ENCODE peak calls at places on chromosome 18, in four cellular contexts. T is HCT116, S is NB4, C is GM12865. G is an unnamed sample.

GRCh38 chr18:74796928-74797576 is 199.4 kb downstream of the ZNF407 start:
- DNase-seq in T (peak; percentile 8), S (no peak), C (peak; percentile 52), G (no peak)

GRCh38 chr18:23814977-23815614 is 125.8 kb downstream of the LAMA3 start:
- DNase-seq in T (no peak), S (no peak), C (no peak), G (no peak)

GRCh38 chr18:6885992-6886823 is 156.7 kb downstream of the ARHGAP28 start:
- DNase-seq in T (no peak), S (peak; percentile 42), C (peak; percentile 40), G (no peak)

GRCh38 chr18:55323051-55323994 is 264.7 kb downstream of the TCF4 start:
- DNase-seq in T (no peak), S (no peak), C (no peak), G (no peak)

GRCh38 chr18:49971462-49971861 is 158.1 kb upstream of the ACAA2 start:
- DNase-seq in T (no peak), S (no peak), C (no peak), G (no peak)

GRCh38 chr18:35524236-35524635 is 26.5 kb upstream of the INO80C start:
- DNase-seq in T (no peak), S (no peak), C (no peak), G (no peak)

GRCh38 chr18:837922-838321 is 25.9 kb upstream of the YES1 start:
- DNase-seq in T (no peak), S (no peak), C (no peak), G (no peak)

GRCh38 chr18:51647942-51648341 is 450.5 kb upstream of the MEX3C start:
- DNase-seq in T (no peak), S (no peak), C (no peak), G (no peak)

GRCh38 chr18:31857516-31858106 is 85.3 kb downstream of the TRAPPC8 start:
- DNase-seq in T (no peak), S (no peak), C (no peak), G (no peak)

GRCh38 chr18:44411971-44412370 is 268.7 kb upstream of the SETBP1 start:
- DNase-seq in T (no peak), S (no peak), C (no peak), G (no peak)

GRCh38 chr18:12278153-12278764 is 24.1 kb downstream of the CIDEA start:
- DNase-seq in T (no peak), S (no peak), C (peak; percentile 14), G (no peak)

GRCh38 chr18:3059272-3059671 is 46.3 kb upstream of the LPIN2 start:
- DNase-seq in T (no peak), S (no peak), C (peak; percentile 56), G (no peak)

GRCh38 chr18:49399003-49399402 is 61.4 kb downstream of the DYM start:
- DNase-seq in T (no peak), S (peak; percentile 67), C (peak; percentile 62), G (no peak)

GRCh38 chr18:7224198-7224597 is 6.7 kb upstream of the LRRC30 start:
- DNase-seq in T (no peak), S (no peak), C (no peak), G (no peak)

GRCh38 chr18:13465126-13465446 is 246.5 kb downstream of the LDLRAD4 start:
- DNase-seq in T (no peak), S (no peak), C (no peak), G (no peak)

GRCh38 chr18:8516391-8517250 is 92.6 kb upstream of the RAB12 start:
- DNase-seq in T (no peak), S (no peak), C (no peak), G (no peak)

GRCh38 chr18:79507546-79508480 is 112.1 kb downstream of the NFATC1 start:
- DNase-seq in T (no peak), S (peak; percentile 36), C (no peak), G (no peak)

GRCh38 chr18:55510809-55511208 is 77.2 kb downstream of the TCF4 start:
- DNase-seq in T (no peak), S (no peak), C (no peak), G (no peak)

GRCh38 chr18:79952996-79953559 is 1.6 kb upstream of the SLC66A2 start:
- DNase-seq in T (no peak), S (no peak), C (no peak), G (no peak)

GRCh38 chr18:28736951-28737350 is 560.0 kb upstream of the CDH2 start:
- DNase-seq in T (no peak), S (no peak), C (no peak), G (no peak)

GRCh38 chr18:46559946-46560670 is 96.9 kb downstream of the LOXHD1 start:
- DNase-seq in T (no peak), S (no peak), C (no peak), G (no peak)

GRCh38 chr18:43159091-43159490 is 43.6 kb upstream of the RIT2 start:
- DNase-seq in T (no peak), S (no peak), C (no peak), G (no peak)

GRCh38 chr18:79677840-79678239 is 1.8 kb upstream of the CTDP1 start:
- DNase-seq in T (no peak), S (no peak), C (no peak), G (no peak)

GRCh38 chr18:54382733-54383252 is 25.1 kb downstream of the C18orf54 start:
- DNase-seq in T (no peak), S (no peak), C (no peak), G (no peak)

GRCh38 chr18:75269140-75269676 is 58.6 kb downstream of the TSHZ1 start:
- DNase-seq in T (no peak), S (peak; percentile 14), C (no peak), G (no peak)

GRCh38 chr18:57585846-57586242 is 658 bp downstream of the FECH start:
- DNase-seq in T (no peak), S (peak; percentile 34), C (peak; percentile 20), G (no peak)

GRCh38 chr18:3688682-3689081 is 238.7 kb downstream of the TGIF1 start:
- DNase-seq in T (no peak), S (no peak), C (no peak), G (no peak)

GRCh38 chr18:11909081-11909410 is 929 bp upstream of the MPPE1 start:
- DNase-seq in T (no peak), S (no peak), C (peak; percentile 28), G (no peak)

GRCh38 chr18:7329036-7329435 is 98.1 kb downstream of the LRRC30 start:
- DNase-seq in T (no peak), S (no peak), C (no peak), G (no peak)

GRCh38 chr18:12295389-12296086 is 12.5 kb upstream of the TUBB6 start:
- DNase-seq in T (no peak), S (no peak), C (no peak), G (no peak)

GRCh38 chr18:79139206-79139605 is 70.0 kb downstream of the ATP9B start:
- DNase-seq in T (no peak), S (no peak), C (no peak), G (no peak)

DNA sequence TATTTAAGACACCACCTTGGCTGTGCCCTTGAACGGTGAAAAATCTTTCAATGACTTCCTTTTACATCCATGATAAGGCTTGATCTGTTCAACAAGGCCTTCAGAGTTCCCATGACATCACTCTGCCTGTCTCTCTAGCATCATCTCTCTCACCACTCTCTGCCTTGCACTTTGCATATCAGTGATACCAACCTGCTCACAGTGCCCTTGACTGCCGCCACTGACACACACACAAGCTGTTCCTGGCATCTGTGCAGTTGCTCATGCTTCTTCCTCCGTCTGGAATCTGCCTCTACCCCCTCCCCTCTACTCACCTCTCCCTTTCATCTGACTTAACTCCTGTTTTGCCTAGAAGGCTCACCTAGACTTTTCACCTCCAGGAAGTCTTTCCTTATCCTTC is 79.1 kb upstream of the SEC11C start:
- DNase-seq in T (no peak), S (no peak), C (no peak), G (no peak)
- TF ChIP-seq CTCF in T (no peak), S (no peak), C (no peak), G (no peak)

DNA sequence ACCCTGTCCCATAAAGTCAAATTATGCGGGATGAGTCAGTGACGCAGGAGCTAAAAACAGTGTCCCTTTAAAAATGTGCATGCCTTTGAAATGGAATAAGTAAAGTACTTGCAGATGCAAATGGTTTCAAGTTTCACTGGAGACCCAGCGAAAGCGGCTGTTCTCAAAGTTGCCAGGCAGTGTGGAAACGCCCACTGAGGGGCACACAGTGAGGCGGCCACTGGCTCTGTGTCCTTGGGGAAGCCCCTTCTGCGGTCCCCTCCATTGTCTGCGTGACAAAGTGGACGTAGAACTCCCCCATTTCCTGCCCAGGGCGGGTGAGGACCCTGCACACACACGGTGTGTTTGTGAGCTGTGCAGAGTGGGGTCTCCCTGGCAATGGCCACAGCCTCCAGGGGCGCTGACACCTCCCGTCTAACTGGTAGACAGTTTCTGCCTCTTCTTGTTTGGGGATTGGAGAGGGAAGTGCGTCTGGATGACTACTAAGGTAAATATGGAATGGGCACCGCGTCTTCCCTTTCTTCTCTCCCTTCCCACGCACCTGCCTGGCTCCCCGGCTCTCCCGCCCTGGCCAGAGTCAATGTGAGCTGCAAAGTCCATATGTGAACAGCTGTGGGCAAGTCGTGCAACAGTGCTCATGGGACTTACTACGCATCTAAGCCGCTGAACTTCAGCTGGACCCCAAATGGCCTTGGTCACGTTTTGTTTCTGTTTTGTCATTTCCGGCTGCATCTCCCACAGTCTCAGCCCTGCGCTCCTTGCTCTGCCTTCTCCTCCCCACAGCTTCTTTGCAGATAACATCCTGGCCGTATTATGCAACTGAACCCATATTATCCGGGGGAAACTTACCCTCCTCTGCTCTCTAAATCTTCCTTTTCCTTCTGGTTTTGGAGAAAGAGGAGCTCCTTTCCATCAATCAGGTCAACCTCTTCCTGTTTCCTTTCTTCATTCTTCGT is 33.7 kb upstream of the ZNF516 start:
- DNase-seq in T (no peak), S (peak; percentile 97), C (peak; percentile 58), G (no peak)
- H3K4me3 ChIP-seq in T (no peak overlapping the region), S (peak overlapping the region; percentile 57), C (peak overlapping the region; percentile 51), G (no peak overlapping the region)

DNA sequence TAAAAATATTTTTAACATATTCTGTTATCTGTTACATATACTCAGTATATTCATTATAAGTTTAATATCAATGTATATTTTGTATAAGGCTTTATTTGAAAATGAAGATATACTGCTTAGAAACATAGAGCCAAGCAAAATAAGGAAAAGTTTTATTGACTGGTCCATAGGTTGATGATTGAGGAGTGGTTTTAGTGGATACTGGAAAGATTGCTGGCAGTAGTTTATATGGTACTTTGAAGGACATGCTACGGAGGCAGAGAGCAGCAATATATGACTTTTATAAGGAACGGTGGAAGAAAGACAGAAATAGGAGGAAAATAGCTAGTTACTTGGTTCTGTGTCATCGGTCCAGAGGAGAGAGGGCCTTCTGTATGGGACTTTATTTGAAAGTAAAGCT is 92.4 kb downstream of the ZNF236 start:
- DNase-seq in T (no peak), S (no peak), C (no peak), G (no peak)
- TF ChIP-seq CTCF in T (no peak), S (no peak), C (no peak), G (no peak)

DNA sequence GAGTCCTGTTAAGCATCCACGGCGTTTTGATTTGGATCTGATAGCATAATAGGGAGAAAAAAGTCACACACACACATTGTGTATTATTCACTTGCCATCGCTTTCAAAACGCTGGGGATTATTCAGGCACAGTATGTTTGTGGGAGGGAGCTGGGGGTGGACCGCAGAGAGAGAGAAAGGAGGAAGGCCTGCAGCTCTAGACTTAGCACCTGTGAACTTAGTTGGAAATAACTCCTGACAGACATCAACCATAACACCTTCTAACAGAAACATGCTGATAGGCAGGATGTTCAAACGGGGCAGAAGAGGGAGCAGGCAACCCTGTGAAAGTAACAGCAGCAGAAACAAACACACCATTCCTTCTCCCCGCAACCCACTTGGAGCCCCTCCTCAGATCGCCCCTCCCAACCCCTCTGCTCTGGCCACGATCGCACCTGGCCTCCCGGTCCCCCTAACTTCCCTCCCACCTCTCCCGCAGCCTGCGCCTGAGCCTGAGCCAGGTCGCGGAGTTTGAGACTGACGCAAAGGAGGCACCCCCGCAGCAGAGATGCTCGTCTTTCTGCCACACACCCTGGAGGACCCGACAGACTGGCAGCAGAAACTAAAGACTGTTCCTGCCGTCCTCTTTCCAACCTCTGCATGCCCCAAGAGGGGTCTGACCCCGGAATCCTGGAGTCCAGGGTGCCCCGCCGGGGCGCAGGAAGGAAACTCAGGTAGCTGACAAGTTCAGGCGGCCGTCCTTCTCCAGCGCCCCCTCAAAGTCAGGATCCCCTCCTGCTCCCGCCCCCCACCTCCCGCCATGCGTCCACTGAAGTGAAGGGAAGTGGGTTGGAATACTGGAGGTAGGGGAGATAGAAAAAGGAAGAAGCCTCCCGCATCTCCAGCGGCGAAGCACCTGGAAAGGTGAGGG is 738 bp downstream of the CHST9 start:
- DNase-seq in T (no peak), S (no peak), C (no peak), G (no peak)
- H3K4me3 ChIP-seq in T (no peak overlapping the region), S (no peak overlapping the region), C (no peak overlapping the region), G (no peak overlapping the region)

G was measured in LNCaP clone FGC.